ENCODE peak calls at places on chromosomes 2 and 18, in five cellular contexts. I, F, R, Y and U are unnamed samples.

GRCh38 chr18:9475643-9476580 is 599 bp downstream of the RALBP1 start:
- DNase-seq in R (peak), Y (no peak), F (no peak), I (peak), U (peak)

GRCh38 chr2:162932416-162932815 is 93.8 kb upstream of the KCNH7 start:
- DNase-seq in Y (no peak), R (no peak), I (no peak), F (no peak), U (no peak)

GRCh38 chr2:137178955-137179377 is 413.6 kb downstream of the THSD7B start:
- DNase-seq in I (peak), F (no peak), Y (no peak), R (no peak), U (no peak)

GRCh38 chr2:33372940-33373553 is 103.4 kb upstream of the RASGRP3 start:
- DNase-seq in Y (peak), I (peak), F (no peak), R (no peak), U (peak)

GRCh38 chr2:26874514-26874913 is 26.6 kb downstream of the DPYSL5 start:
- DNase-seq in Y (no peak), F (no peak), I (no peak), R (no peak), U (no peak)

GRCh38 chr2:152415811-152416210 is 80.8 kb downstream of the FMNL2 start:
- DNase-seq in F (no peak), R (no peak), Y (no peak), I (peak), U (no peak)

GRCh38 chr2:10787176-10787968 is 25.2 kb downstream of the PDIA6 start:
- DNase-seq in Y (peak), R (no peak), I (peak), F (no peak), U (peak)

GRCh38 chr2:30465171-30465545 is 18.1 kb downstream of the LCLAT1 start:
- DNase-seq in F (no peak), I (no peak), Y (no peak), R (no peak), U (no peak)

GRCh38 chr18:74473976-74474375 is 16.9 kb upstream of the DIPK1C start:
- DNase-seq in Y (no peak), F (no peak), I (no peak), R (no peak), U (no peak)

GRCh38 chr2:128563348-128563687 is 244.7 kb upstream of the HS6ST1 start:
- DNase-seq in Y (no peak), F (peak), I (peak), R (peak), U (no peak)

GRCh38 chr2:18740428-18740827 is 151.1 kb upstream of the NT5C1B start:
- DNase-seq in Y (no peak), I (peak), F (peak), R (no peak), U (no peak)

GRCh38 chr2:216316743-216317142 is 55.5 kb downstream of the MARCHF4 start:
- DNase-seq in R (no peak), I (peak), F (no peak), Y (no peak), U (no peak)

GRCh38 chr2:29329899-29330298 is 214.7 kb downstream of the CLIP4 start:
- DNase-seq in F (no peak), Y (no peak), I (no peak), R (no peak), U (no peak)

GRCh38 chr2:126527836-126528490 is 128.0 kb upstream of the GYPC start:
- DNase-seq in I (peak), R (peak), Y (peak), F (peak), U (peak)

GRCh38 chr2:181468313-181468712 is 11.1 kb downstream of the ITGA4 start:
- DNase-seq in F (no peak), R (no peak), I (no peak), Y (no peak), U (no peak)

GRCh38 chr18:34591920-34592444 is 118.1 kb upstream of the DTNA start:
- DNase-seq in Y (no peak), I (no peak), F (no peak), R (no peak), U (no peak)

DNA sequence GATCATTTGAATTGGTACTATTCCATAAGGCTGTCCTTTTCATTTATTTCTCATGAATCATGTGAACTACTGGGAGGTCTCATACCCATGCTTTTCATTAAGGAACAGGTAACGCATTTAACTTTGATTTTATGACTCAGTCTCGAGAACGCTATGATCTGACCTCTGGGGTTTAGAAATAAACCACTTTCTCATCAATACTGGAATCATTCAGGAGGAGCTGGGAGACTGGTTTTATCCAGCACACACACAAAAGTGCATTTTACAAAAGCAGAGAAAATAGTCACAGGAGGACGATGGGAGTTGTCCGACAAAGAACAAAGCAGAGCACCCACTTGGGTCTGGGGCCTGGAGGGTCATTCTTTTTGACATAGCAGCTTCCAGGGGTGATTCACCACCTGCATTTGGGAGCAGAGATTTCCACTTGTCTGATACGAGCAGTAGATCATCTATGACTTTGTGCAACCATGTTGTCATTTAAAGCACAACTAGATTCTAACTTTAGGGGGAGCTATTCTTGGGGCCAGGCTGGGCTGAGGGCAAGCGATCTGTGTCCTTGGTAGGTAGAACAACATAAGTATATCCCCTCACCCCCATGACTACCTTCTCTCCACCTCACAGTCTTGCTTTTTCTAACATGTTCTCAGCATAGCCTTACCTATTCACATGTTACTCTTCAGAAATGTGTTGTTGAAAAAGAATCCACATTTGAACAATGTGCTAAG is 95.9 kb upstream of the SCG2 start:
- DNase-seq in I (no peak), R (no peak), F (no peak), Y (no peak), U (no peak)
- TF ChIP-seq CTCF in I (no peak), R (no peak), F (no peak), Y (no peak), U (no peak)

GRCh38 chr18:1917546-1917945 is 653.8 kb downstream of the METTL4 start:
- DNase-seq in R (no peak), F (no peak), Y (no peak), I (no peak), U (no peak)

GRCh38 chr18:1917141-1917540 is 654.2 kb downstream of the METTL4 start:
- DNase-seq in F (no peak), R (no peak), I (no peak), Y (no peak), U (no peak)

DNA sequence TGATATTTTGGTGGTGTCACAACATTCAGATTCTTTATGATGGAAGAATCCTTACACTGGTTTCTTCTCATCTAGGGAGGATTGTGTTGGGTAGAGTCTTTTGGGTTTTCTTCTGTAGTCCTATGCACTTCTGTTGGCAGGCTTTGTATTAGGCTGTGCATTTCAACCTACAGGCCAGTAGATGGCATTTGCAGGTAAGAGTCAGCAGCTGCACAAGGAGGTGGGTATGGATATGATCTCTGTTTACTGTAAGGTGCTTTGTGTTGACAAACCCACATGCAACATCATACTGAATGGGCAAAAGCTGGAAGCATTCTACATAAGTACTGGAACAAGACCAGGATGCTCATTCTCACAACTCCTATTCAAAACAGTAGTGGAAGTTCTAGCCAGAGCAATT is 656.8 kb downstream of the METTL4 start:
- DNase-seq in F (no peak), I (peak), Y (no peak), R (no peak), U (no peak)
- TF ChIP-seq CTCF in F (no peak), I (peak), Y (no peak), R (no peak), U (no peak)

DNA sequence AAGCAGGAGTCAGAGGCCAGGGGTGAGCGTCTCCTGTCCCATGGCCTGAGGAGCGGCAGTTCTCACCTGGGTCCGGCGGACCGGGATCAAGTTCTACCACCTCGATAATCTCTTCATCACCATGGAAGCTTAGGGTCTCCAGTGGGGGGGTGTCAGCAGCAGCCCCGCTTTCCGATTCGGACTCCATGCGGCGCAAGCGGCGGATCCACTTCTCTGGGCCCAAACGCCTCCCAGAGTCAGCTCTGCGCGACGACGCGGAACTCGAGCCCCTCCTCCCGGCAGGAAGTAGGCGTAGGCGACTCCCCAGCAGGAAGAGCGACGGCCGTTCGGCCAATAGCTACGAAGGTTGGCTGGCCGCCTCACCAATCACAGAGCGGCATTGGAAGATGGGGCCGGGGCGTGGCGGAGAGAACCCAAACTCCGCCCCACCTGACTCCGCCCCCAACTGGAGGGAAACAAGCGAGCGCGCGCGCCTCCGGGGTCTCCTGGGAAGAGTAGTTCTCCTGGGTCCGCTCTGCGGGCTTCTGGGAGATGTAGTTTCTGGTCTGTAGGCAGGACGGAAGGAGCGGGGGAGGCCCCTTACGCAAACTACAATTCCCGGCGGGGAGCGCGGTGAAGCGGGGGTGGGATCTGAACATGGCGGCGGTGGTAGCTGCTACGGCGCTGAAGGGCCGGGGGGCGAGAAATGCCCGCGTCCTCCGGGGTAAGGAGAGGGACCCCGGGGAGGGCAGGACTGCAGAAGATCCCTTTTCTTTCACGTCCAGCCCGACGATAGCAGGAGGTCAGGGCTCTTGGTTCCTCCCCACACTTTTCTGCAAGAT is at the start of the genes AAMP and PNKD:
- DNase-seq in F (peak), Y (peak), I (peak), R (peak), U (peak)
- TF ChIP-seq CTCF in F (peak), Y (no peak), I (no peak), R (peak), U (no peak)

GRCh38 chr2:60534034-60534393 is 19.4 kb downstream of the BCL11A start:
- DNase-seq in I (no peak), Y (no peak), F (no peak), R (no peak), U (no peak)
- TF ChIP-seq CTCF in I (no peak), Y (no peak), F (no peak), R (no peak), U (no peak)

DNA sequence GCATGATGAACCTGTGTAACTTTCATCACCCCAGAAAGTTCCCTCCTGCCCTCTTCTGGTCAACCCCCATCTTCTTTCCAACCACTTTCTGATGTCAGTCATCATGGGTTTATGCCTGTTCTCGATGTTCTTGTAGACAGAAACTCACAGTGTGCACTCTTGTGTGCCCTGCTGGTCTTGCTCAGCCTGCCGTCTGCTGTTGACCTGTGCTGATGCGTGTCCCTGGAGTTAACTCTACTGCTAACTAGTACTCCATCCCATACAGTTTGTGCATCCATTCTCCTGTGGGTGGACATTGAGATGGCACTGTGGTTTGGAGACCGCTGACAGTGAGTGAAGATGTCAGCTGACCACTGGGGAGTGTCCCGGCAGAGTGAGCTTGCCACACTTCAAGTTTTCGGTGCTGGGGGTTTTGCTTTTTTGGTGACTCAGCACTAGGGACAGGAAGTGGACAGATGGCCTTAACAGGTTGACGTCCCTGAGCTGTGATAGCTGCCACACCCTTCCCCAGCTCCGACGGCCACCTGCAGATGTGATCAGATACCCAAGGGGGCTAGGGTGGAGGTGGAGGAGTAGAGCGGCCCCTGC is 14.8 kb downstream of the KLHL29 start:
- DNase-seq in F (no peak), I (no peak), Y (no peak), R (no peak), U (no peak)
- TF ChIP-seq CTCF in F (no peak), I (no peak), Y (no peak), R (no peak), U (no peak)

GRCh38 chr2:43400508-43400907 is 174.1 kb upstream of the ZFP36L2 start:
- DNase-seq in I (peak), R (no peak), F (no peak), Y (no peak), U (no peak)
- TF ChIP-seq CTCF in I (peak), R (no peak), F (no peak), Y (no peak), U (no peak)